ENCODE peak calls at places on chromosomes 12 and 14, in seven cellular contexts. F is lung, E is ascending aorta, L is testis, O is pancreas, A is heart right ventricle, C is K562. W is an unnamed sample. For H3K9me3, the result is how much of the 10 kb centered on the place peaks cover.

GRCh38 chr12:99067171-99067785 is 422.2 kb downstream of the APAF1 start:
- DNase-seq in O (no peak), E (no peak), A (no peak), L (no peak), F (no peak), C (no peak), W (no peak)

GRCh38 chr14:101960225-101960624 is 4.1 kb upstream of the DYNC1H1 start:
- DNase-seq in E (peak), O (no peak), A (no peak), L (no peak), C (peak), F (no peak), W (no peak)

GRCh38 chr12:108890208-108890607 is 10.3 kb downstream of the DAO start:
- DNase-seq in L (no peak), A (no peak), E (no peak), O (no peak), F (no peak), C (peak), W (no peak)

GRCh38 chr12:114152890-114153289 is 186.8 kb upstream of the RBM19 start:
- DNase-seq in A (no peak), C (no peak), F (no peak), L (no peak), E (no peak), O (no peak), W (no peak)

GRCh38 chr14:72332054-72332453 is 399.8 kb downstream of the RGS6 start:
- DNase-seq in A (no peak), O (no peak), C (no peak), F (peak), L (peak), E (no peak), W (no peak)

GRCh38 chr12:93243689-93244513 is 133.8 kb upstream of the NUDT4 start:
- DNase-seq in L (no peak), E (peak), F (peak), O (peak), C (peak), A (no peak), W (peak)

GRCh38 chr14:100490252-100490651 is 97.0 kb downstream of the BEGAIN start:
- DNase-seq in O (no peak), L (no peak), E (no peak), A (no peak), C (no peak), F (no peak), W (no peak)

GRCh38 chr12:42741771-42742510 is 152.4 kb upstream of the PRICKLE1 start:
- DNase-seq in F (no peak), L (no peak), C (no peak), E (no peak), O (no peak), A (no peak), W (no peak)

GRCh38 chr14:86540636-86541247 is 1010.8 kb downstream of the FLRT2 start:
- DNase-seq in E (no peak), F (no peak), O (no peak), L (no peak), C (no peak), A (no peak), W (no peak)

GRCh38 chr14:86543531-86543930 is 1013.6 kb downstream of the FLRT2 start:
- DNase-seq in O (no peak), F (no peak), L (no peak), E (no peak), C (no peak), A (no peak), W (no peak)

DNA sequence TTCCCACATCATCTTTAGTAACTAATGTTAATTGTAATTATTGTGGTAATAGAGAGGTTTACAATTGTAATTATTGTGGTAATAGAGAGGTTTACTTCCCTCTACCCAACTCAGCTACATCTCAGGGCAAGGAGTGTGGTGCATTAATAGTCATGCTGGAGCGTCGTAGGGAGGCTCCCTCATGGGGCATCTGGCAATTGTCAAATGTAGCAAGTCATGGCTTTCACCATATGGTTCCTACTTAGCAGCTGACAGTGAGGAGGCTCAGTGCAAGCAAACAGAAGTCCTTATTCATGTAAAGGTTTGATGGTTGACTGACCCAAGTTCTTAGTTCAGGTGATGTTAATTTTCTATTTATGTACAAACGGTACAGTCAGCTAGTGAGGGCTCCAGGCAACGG is 1012.0 kb downstream of the FLRT2 start:
- DNase-seq in C (no peak), F (no peak), E (no peak), O (no peak), L (no peak), A (no peak), W (no peak)
- H3K27ac ChIP-seq in C (no peak), F (no peak), E (no peak), O (no peak), L (no peak), A (no peak), W (no peak)

DNA sequence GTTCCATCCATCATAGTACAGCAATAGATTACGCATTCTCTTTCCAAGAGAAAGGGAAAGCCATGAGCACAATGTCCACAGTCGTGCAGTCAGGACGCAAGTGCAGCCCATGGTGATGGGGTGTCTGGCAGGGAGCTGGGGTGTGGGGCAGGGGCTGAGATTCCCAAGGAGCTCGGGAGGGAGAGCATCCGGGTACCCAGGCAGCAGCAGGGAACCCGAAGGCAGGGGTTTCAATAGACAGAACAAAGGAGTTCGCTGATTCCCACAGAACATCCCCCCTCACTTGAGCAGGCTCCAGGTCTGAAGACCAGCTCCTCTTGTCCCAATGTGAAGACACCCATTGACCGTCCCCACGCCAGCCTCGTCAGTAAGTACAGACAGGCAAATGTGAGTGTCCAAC is 13.5 kb downstream of the ANHX start:
- DNase-seq in F (no peak), C (no peak), E (no peak), L (no peak), A (no peak), O (no peak), W (no peak)
- H3K9me3 ChIP-seq in F (under half), C (under half), E (under half), L (under half), A (under half), O (under half), W (under half)

DNA sequence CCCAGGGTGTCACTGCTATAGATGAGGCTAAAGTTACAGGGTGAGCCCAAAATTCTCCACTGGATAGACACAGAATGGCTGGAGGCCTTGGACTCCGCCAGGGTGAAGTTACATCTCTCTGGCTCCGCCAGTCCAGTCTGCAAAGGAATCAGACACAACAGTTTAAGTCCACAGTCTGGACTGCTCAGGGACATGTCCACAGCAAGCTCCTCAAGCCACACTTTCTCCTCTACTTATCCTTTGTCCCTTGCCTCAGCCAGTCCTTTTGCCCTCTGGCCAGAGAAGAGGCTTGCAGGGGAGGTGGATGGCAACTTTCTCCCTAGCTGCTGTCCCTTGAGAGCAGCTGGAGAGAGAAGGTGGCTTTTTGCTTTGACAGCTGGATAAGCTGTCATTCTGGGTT is 28.0 kb downstream of the PTPRB start:
- DNase-seq in L (no peak), A (no peak), E (no peak), O (no peak), C (peak), F (no peak), W (peak)
- H3K4me3 ChIP-seq in L (peak), A (peak), E (peak), O (no peak), C (peak), F (peak), W (peak)

GRCh38 chr12:64057706-64058105 is 164.4 kb downstream of the KICS2 start:
- DNase-seq in O (no peak), E (no peak), L (no peak), C (no peak), F (no peak), A (no peak), W (no peak)

GRCh38 chr12:64059685-64060084 is 162.4 kb downstream of the KICS2 start:
- DNase-seq in O (no peak), E (no peak), F (no peak), C (no peak), L (no peak), A (no peak), W (no peak)

GRCh38 chr12:64058541-64059321 is 163.4 kb downstream of the KICS2 start:
- DNase-seq in C (no peak), E (no peak), F (no peak), L (no peak), A (no peak), O (no peak), W (no peak)

GRCh38 chr12:64054156-64054555 is 167.9 kb downstream of the KICS2 start:
- DNase-seq in F (no peak), E (no peak), C (no peak), A (no peak), O (no peak), L (no peak), W (no peak)

DNA sequence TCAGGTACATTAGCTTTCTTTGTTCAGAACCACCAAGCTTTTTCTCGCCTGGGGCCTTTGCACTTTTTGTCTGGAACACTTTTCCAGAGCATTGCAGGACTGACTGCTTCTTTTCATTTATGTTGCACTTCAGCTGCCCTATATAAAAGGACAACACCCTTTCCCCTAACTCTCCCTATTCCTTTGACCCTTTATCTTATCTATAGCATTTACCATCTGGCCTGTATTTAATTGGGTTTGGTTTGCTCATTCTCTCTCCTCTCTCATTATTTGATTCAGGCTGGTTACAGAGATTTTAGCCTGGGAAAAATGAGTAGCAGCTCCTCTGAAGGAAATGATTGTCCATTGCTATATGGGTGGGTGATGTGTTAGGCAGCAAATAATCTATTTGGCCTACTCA is 165.4 kb downstream of the KICS2 start:
- DNase-seq in C (no peak), F (no peak), A (no peak), O (no peak), E (no peak), L (no peak), W (no peak)
- H3K27ac ChIP-seq in C (no peak), F (no peak), A (no peak), O (no peak), E (no peak), L (no peak), W (no peak)

DNA sequence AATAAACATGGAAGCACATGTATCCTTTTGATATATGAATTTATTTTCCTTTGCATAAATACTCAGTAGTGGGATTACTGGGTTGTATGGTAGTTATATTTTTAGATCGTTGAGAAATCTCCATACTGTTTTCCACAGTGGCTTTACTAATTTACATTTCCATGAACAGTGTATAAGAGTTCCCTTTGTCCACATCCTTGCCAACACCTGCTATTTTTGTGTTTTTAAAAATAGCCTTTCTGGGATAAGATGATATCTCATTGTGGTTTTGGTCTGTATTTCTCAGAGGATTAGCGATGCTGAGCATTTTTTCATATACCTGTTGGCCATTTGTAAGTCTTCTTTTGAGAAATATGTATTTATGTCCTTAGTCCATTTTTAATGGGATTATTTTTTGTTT is 329.2 kb upstream of the KITLG start:
- DNase-seq in F (no peak), C (no peak), A (no peak), L (no peak), O (no peak), E (no peak), W (no peak)
- H3K9me3 ChIP-seq in F (under half), C (under half), A (under half), L (under half), O (under half), E (under half), W (under half)

W was measured in small intestine.